ENCODE peak calls at places on chromosome 3, in ten cellular contexts. X is coronary artery, K is suprapubic skin, U is mesenchymal stem cell, V is left ventricle myocardium inferior, D is upper lobe of left lung, F is mammary epithelial cell, B is psoas muscle, E is HL-60, A is ovary. L is an unnamed sample.

GRCh38 chr3:52005571-52005986 is 9.9 kb upstream of the RPL29 start:
- DNase-seq in E (no peak), B (no peak), V (no peak), X (no peak), A (peak; percentile 54), K (no peak), F (peak; percentile 63), D (no peak), U (peak; percentile 61), L (no peak)

GRCh38 chr3:51681453-51681852 is 10.4 kb downstream of the TEX264 start:
- DNase-seq in F (peak; percentile 67), K (no peak), U (no peak), A (no peak), V (peak; percentile 43), X (no peak), E (peak; percentile 56), B (peak; percentile 59), D (peak; percentile 43), L (no peak)

GRCh38 chr3:183527980-183528379 is 27.5 kb downstream of the KLHL6 start:
- DNase-seq in K (no peak), X (no peak), A (no peak), V (no peak), E (no peak), U (no peak), D (no peak), B (no peak), F (no peak), L (no peak)

GRCh38 chr3:10363935-10364334 is 43.0 kb upstream of the SEC13 start:
- DNase-seq in V (no peak), A (no peak), F (peak; percentile 51), X (no peak), D (no peak), K (no peak), B (no peak), U (peak; percentile 10), E (no peak), L (no peak)

GRCh38 chr3:41158947-41159346 is 40.4 kb upstream of the CTNNB1 start:
- DNase-seq in X (peak; percentile 12), B (no peak), K (no peak), E (no peak), U (peak; percentile 89), D (peak; percentile 68), V (no peak), A (no peak), F (peak; percentile 99), L (no peak)

GRCh38 chr3:66378256-66378655 is 122.6 kb downstream of the LRIG1 start:
- DNase-seq in B (peak; percentile 56), V (no peak), E (no peak), X (no peak), K (no peak), D (no peak), U (no peak), A (no peak), F (no peak), L (no peak)

GRCh38 chr3:30707825-30708224 is 101.4 kb downstream of the TGFBR2 start:
- DNase-seq in D (no peak), A (no peak), U (no peak), X (no peak), K (no peak), F (peak; percentile 69), V (no peak), E (no peak), B (no peak), L (no peak)

GRCh38 chr3:136209921-136210320 is 13.8 kb upstream of the MSL2 start:
- DNase-seq in E (no peak), D (no peak), B (no peak), K (no peak), U (peak; percentile 57), V (no peak), X (no peak), F (no peak), A (no peak), L (no peak)

GRCh38 chr3:129234441-129234840 is 15.0 kb upstream of the COPG1 start:
- DNase-seq in A (no peak), F (no peak), X (no peak), D (no peak), E (no peak), K (no peak), U (no peak), B (no peak), V (no peak), L (no peak)

GRCh38 chr3:36800533-36801116 is 36.3 kb upstream of the DCLK3 start:
- DNase-seq in U (no peak), F (peak; percentile 27), E (no peak), D (no peak), X (no peak), A (no peak), B (no peak), V (no peak), K (no peak), L (no peak)

GRCh38 chr3:181278468-181279238 is 289.1 kb upstream of the DNAJC19 start:
- DNase-seq in F (no peak), A (no peak), E (no peak), B (no peak), X (no peak), D (no peak), K (no peak), U (no peak), V (no peak), L (no peak)

DNA sequence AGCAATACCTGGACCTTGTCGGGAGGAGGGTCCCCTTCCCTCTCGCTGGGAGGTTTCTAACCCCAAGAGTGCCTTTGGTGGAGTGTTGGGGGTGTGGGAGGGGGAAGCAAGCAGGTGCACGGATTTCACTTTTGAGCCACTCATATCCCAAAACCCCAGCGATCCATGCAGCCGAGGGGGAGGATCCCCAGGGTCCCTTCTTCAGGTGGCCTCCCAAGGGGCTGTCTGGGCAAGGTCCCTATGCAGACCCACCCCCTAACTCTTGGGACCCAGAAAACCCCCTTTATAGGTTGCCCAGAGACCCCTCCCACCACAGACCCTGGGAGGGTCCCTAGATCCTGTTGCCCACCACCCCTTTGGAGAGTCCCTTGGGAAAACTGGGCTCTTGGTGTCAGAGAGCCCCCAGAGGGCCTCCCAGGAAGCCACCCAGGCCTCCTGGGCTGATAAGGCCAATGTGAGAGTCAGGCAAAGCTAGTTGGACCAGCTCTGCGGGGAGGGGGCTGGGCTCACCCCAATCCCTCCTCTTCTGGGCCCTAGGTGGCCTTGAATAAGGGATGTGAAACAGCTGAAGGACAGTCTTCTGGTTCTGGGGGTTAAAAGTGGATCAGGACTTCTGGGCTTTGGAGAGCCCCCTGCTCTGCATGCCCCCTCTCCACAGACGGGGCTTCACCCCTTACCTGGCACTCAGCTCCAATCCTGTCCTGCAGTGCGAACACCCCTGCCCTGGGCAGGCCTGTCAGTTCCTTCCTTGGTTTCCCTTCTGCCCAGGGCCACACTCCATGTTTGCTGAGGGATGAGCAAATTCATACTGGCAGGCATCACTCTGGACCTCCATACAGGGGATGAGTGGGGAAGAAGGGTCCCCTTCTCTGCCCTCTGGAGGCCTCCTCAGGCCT is 932 bp upstream of the PLCD1 start:
- DNase-seq in U (no peak), K (peak; percentile 67), B (no peak), E (no peak), V (no peak), D (no peak), F (no peak), A (no peak), X (no peak), L (no peak)
- H3K4me3 ChIP-seq in U (peak overlapping the region; percentile 80), K (peak overlapping the region; percentile 87), B (peak overlapping the region; percentile 79), E (no peak overlapping the region), V (peak overlapping the region; percentile 85), D (peak overlapping the region; percentile 74), F (peak overlapping the region; percentile 76), A (peak overlapping the region; percentile 65), X (peak overlapping the region; percentile 99), L (peak overlapping the region; percentile 52)

DNA sequence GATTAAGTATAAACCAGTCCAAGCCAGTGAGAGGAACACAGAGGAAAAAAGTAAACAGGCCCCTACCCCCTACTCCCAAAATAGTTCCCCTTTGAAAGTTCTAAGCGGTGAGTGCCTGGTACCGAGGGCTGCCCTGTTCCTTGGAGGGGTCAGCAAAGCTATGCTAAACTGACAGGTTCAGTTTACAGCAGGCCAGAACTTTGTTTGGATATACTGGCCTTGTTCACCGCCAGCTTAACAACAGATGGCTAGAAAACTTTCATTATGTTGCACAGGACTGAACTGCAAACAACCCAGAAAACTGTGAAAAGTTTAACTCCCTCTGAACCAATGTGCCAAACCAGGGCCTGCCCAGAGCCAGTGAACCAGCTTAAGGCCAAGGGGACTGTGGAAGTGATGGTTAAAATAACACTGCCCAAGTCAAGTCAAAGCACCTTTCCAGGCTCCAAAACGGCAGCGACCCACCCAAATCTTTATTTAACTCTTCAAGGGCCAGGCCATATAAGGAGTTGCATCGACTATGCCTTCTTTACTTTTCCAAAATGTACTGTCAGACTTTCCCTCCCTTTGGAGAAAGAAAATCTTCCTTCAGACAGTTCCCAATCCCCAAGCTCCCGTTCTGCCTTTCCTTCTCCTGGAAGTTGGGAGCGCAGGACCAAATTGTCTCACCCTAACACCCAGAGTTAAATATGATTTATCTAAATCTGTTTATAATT is 448.0 kb downstream of the FOXP1 start:
- DNase-seq in A (no peak), F (no peak), U (peak; percentile 66), X (no peak), D (no peak), V (no peak), E (no peak), K (no peak), B (no peak), L (no peak)
- H3K4me3 ChIP-seq in A (peak overlapping the region; percentile 17), F (no peak overlapping the region), U (no peak overlapping the region), X (peak overlapping the region; percentile 50), D (no peak overlapping the region), V (no peak overlapping the region), E (no peak overlapping the region), K (no peak overlapping the region), B (no peak overlapping the region), L (no peak overlapping the region)

GRCh38 chr3:121809249-121809648 is 25.6 kb downstream of the IQCB1 start:
- DNase-seq in K (no peak), B (no peak), F (no peak), U (no peak), E (no peak), A (no peak), X (no peak), V (no peak), D (no peak), L (no peak)
- H3K4me3 ChIP-seq in K (no peak overlapping the region), B (no peak overlapping the region), F (no peak overlapping the region), U (no peak overlapping the region), E (no peak overlapping the region), A (no peak overlapping the region), X (no peak overlapping the region), V (no peak overlapping the region), D (no peak overlapping the region), L (no peak overlapping the region)

GRCh38 chr3:191373327-191373726 is 43.0 kb upstream of the UTS2B start:
- DNase-seq in F (peak; percentile 19), A (no peak), X (no peak), V (no peak), U (no peak), K (no peak), D (no peak), B (no peak), E (no peak), L (no peak)

GRCh38 chr3:191369081-191370010 is 39.0 kb upstream of the UTS2B start:
- DNase-seq in D (no peak), F (no peak), B (no peak), X (no peak), E (no peak), A (no peak), U (peak; percentile 68), V (no peak), K (no peak), L (no peak)

GRCh38 chr3:191376742-191377141 is 46.4 kb upstream of the UTS2B start:
- DNase-seq in K (no peak), A (peak; percentile 23), U (peak; percentile 84), B (no peak), D (no peak), F (peak; percentile 75), X (no peak), V (no peak), E (no peak), L (no peak)

GRCh38 chr3:191366675-191367074 is 36.3 kb upstream of the UTS2B start:
- DNase-seq in D (no peak), B (no peak), V (no peak), U (peak; percentile 86), F (no peak), K (no peak), X (no peak), E (no peak), A (no peak), L (no peak)

GRCh38 chr3:191372122-191372521 is 41.8 kb upstream of the UTS2B start:
- DNase-seq in V (no peak), E (no peak), F (no peak), B (no peak), X (no peak), A (no peak), D (no peak), U (no peak), K (no peak), L (no peak)
- H3K4me3 ChIP-seq in V (no peak overlapping the region), E (no peak overlapping the region), F (no peak overlapping the region), B (no peak overlapping the region), X (no peak overlapping the region), A (no peak overlapping the region), D (no peak overlapping the region), U (no peak overlapping the region), K (no peak overlapping the region), L (no peak overlapping the region)